ENCODE peak calls at places on chromosomes 7 and 10, in four cellular contexts. A is K562, Y is HCT116, R is GM12878. L is an unnamed sample.

GRCh38 chr7:824664-825063 is 7.6 kb upstream of the SUN1 start:
- DNase-seq in Y (no peak), R (no peak), A (no peak), L (no peak)

GRCh38 chr10:15745748-15746147 is 26.0 kb upstream of the ITGA8 start:
- DNase-seq in R (no peak), A (no peak), Y (no peak), L (no peak)

GRCh38 chr7:132941905-132942304 is 140.0 kb downstream of the CHCHD3 start:
- DNase-seq in A (no peak), R (no peak), Y (no peak), L (no peak)

GRCh38 chr10:131729361-131729760 is 171.4 kb upstream of the PPP2R2D start:
- DNase-seq in Y (no peak), A (no peak), R (no peak), L (no peak)

GRCh38 chr10:61628875-61629513 is 33.7 kb upstream of the CABCOCO1 start:
- DNase-seq in R (no peak), Y (no peak), A (no peak), L (peak)

GRCh38 chr10:76010703-76011102 is 579.3 kb downstream of the LRMDA start:
- DNase-seq in Y (no peak), R (no peak), A (no peak), L (no peak)

GRCh38 chr10:71696635-71697326 is 22.8 kb downstream of the C10orf105 start:
- DNase-seq in R (no peak), Y (no peak), A (peak), L (peak)

GRCh38 chr7:30472771-30473392 is 5.7 kb downstream of the NOD1 start:
- DNase-seq in R (no peak), A (no peak), Y (no peak), L (no peak)

GRCh38 chr10:108290823-108291222 is 1126.3 kb upstream of the SORCS1 start:
- DNase-seq in A (no peak), Y (no peak), R (no peak), L (no peak)

GRCh38 chr7:92550194-92550593 is 21.6 kb downstream of the RBM48 start:
- DNase-seq in Y (no peak), A (no peak), R (no peak), L (no peak)

DNA sequence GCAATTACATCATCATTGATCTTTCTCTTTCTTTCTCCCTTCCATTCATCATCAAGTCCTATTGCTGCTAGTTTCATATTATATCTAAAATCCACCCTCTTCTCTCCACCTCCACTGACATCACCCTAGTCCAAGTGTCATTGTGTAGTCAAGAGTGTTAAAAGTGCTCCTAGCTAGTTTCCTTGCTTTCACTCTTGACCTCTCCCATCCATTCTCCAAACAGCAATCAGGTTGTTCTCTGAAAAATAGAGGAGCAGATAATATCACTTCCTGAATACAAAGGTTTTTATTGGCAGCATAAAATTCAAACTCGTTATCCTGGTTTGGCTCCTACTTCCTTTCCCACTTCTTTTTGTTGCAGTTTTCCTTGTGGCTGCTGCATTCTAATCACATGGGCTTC is 61.6 kb upstream of the PHF14 start:
- DNase-seq in A (no peak), Y (no peak), R (no peak), L (no peak)
- TF ChIP-seq CEBPB in A (no peak), Y (no peak), R (no peak), L (no peak)

GRCh38 chr7:106170216-106170615 is 58.1 kb upstream of the SYPL1 start:
- DNase-seq in R (no peak), Y (no peak), A (no peak), L (no peak)
- TF ChIP-seq ZBTB33 in R (no peak), Y (no peak), A (no peak), L (no peak)

DNA sequence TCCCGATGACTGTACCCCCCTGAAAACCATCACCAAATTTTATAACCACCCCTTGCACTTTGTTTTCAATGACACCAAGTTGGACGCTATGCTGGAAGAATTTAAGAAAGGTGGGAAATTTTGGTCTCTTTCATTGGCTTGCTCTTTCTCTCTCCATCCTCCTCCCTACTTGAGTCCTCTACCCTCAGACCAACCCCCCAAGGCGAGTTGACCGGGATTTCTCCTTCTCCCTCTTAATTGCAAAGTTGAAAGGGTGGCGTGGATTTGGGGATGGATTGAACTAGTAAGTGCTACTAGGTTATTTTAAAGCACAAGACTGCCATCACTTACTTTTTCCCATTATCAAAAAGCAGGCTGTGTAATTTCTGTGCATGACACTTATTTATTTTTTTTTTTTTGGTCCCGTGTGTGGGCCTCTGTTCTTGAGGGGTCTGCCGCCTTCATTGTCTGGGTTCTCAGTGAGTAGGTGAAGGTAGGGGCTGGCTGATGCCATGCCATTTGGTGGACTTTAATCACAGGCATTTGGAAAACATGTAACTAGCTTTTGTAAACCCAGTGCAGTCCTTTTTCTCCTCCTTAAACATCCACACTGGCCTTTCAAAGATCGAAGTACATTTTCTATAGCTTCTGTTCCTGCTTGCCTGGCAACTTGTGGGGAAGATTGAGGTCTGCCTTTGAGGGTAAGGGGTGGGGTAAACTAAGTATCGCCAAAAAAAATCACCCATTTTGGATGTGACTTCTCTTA is 2.1 kb downstream of the CNNM2 start:
- DNase-seq in A (no peak), R (no peak), Y (no peak), L (peak)
- H2AFZ ChIP-seq in A (peak), R (no peak), Y (no peak), L (no peak)

GRCh38 chr7:17661982-17662585 is 278.2 kb downstream of the SNX13 start:
- DNase-seq in R (no peak), A (no peak), Y (no peak), L (no peak)
- TF ChIP-seq CEBPB in R (no peak), A (no peak), Y (no peak), L (no peak)

DNA sequence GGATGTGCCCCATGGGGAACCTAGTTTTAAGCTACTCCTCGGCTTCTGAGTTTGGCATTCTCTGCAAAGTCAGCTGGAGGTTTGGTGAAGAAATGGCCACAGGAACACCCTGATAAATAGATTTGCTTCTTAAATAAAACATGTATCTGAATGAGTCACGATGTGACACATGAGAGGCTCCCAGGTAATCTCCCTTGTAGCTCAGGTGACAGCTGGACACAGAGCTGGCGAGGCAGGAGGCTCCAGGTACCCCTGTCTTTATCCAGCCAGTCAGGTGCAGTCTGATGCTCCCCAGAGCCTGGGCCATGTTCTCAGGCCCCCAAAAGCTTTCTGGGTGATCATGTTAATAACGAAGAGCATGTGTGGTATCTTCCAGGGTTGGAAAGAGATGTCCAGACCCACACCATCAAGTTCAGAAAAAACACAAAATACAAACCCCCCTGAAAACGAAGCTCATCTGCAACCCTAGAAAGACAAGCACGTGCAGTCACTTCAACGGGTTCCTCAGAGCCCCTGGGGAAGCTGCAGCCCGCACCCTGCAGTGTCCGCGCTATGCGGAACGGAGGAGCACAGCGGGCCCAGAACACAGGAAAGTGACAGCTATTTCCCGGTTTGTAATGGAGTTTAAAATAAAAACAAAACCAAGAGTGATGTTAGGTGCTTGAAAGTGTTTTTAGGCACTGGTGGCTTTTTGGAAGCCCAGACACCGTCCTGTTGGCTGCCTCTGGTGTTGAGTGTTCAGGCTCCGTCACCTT is 69.4 kb downstream of the ZRANB1 start:
- DNase-seq in Y (no peak), R (no peak), A (no peak), L (no peak)
- TF ChIP-seq ZBTB33 in Y (no peak), R (no peak), A (no peak), L (no peak)

GRCh38 chr10:43647576-43647975 is 1.1 kb downstream of the ZNF32 start:
- DNase-seq in Y (no peak), R (no peak), A (no peak), L (peak)
- H2AFZ ChIP-seq in Y (no peak), R (no peak), A (peak), L (no peak)

GRCh38 chr10:23994459-23995046 is 214.4 kb upstream of the KIAA1217 start:
- DNase-seq in R (peak), A (peak), Y (peak), L (peak)
- TF ChIP-seq CEBPB in R (no peak), A (no peak), Y (no peak), L (no peak)